ENCODE peak calls at places on chromosomes 3 and 15, in nine cellular contexts. U is HCT116, S is transverse colon, L is SK-N-SH, O is suprapubic skin, A is endothelial cell of umbilical vein, B is stomach, E is GM12878, W is Panc1. D is an unnamed sample. For H3K9me3, the result is how much of the 10 kb centered on the place peaks cover.

GRCh38 chr3:99970198-99970597 is 144.1 kb downstream of the FILIP1L start:
- DNase-seq in U (no peak), S (no peak), L (no peak), O (no peak), A (no peak), B (no peak), E (peak), W (no peak), D (no peak)

GRCh38 chr3:62203561-62203960 is 169.8 kb downstream of the FEZF2 start:
- DNase-seq in U (no peak), S (no peak), L (no peak), O (no peak), A (no peak), B (no peak), E (no peak), W (no peak), D (no peak)

GRCh38 chr3:32334675-32335074 is 57.0 kb upstream of the CMTM7 start:
- DNase-seq in U (no peak), S (no peak), L (no peak), O (no peak), A (no peak), B (no peak), E (no peak), W (no peak), D (no peak)

GRCh38 chr3:141878812-141879211 is 2.4 kb downstream of the ATP1B3 start:
- DNase-seq in U (no peak), S (peak), L (peak), O (no peak), A (peak), B (no peak), E (no peak), W (no peak), D (no peak)

GRCh38 chr3:29429055-29429454 is 148.2 kb downstream of the RBMS3 start:
- DNase-seq in U (no peak), S (no peak), L (no peak), O (no peak), A (no peak), B (no peak), E (no peak), W (no peak), D (no peak)

GRCh38 chr3:82132210-82133069 is 371.0 kb upstream of the GBE1 start:
- DNase-seq in U (no peak), S (no peak), L (no peak), O (no peak), A (no peak), B (no peak), E (no peak), W (no peak), D (no peak)

GRCh38 chr15:99721896-99722295 is 11.3 kb downstream of the LYSMD4 start:
- DNase-seq in U (no peak), S (no peak), L (no peak), O (no peak), A (no peak), B (no peak), E (no peak), W (no peak), D (no peak)

GRCh38 chr3:46680298-46680826 is 13.1 kb downstream of the ALS2CL start:
- DNase-seq in U (no peak), S (no peak), L (no peak), O (no peak), A (no peak), B (no peak), E (no peak), W (no peak), D (peak)

GRCh38 chr3:468172-468571 is 271.6 kb downstream of the CHL1 start:
- DNase-seq in U (no peak), S (no peak), L (no peak), O (no peak), A (no peak), B (no peak), E (no peak), W (peak), D (no peak)

GRCh38 chr3:100399341-100400071 is 1.4 kb downstream of the TOMM70 start:
- DNase-seq in U (no peak), S (no peak), L (peak), O (no peak), A (no peak), B (no peak), E (no peak), W (no peak), D (no peak)

GRCh38 chr15:86892774-86893449 is 813.2 kb downstream of the AGBL1 start:
- DNase-seq in U (no peak), S (no peak), L (no peak), O (no peak), A (no peak), B (no peak), E (no peak), W (no peak), D (no peak)

GRCh38 chr3:49717539-49718418 is 1.7 kb downstream of the AMIGO3 start:
- DNase-seq in U (no peak), S (no peak), L (peak), O (no peak), A (no peak), B (no peak), E (no peak), W (no peak), D (no peak)

GRCh38 chr15:39852237-39852636 is 67.8 kb downstream of the GPR176 start:
- DNase-seq in U (no peak), S (no peak), L (no peak), O (no peak), A (no peak), B (no peak), E (no peak), W (no peak), D (no peak)

GRCh38 chr15:32099097-32099496 is 68.8 kb downstream of the CHRNA7 start:
- DNase-seq in U (no peak), S (no peak), L (no peak), O (no peak), A (no peak), B (no peak), E (no peak), W (no peak), D (no peak)

GRCh38 chr3:56268621-56269394 is 199.5 kb downstream of the ERC2 start:
- DNase-seq in U (no peak), S (no peak), L (no peak), O (no peak), A (no peak), B (no peak), E (no peak), W (no peak), D (no peak)

GRCh38 chr3:64046527-64046926 is 23.2 kb upstream of the PSMD6 start:
- DNase-seq in U (no peak), S (no peak), L (no peak), O (no peak), A (no peak), B (no peak), E (no peak), W (no peak), D (no peak)

GRCh38 chr3:129893616-129894070 is at the start of gene TMCC1:
- DNase-seq in U (peak), S (peak), L (peak), O (peak), A (peak), B (peak), E (peak), W (peak), D (peak)

GRCh38 chr3:88203537-88204143 is 53.9 kb downstream of the C3orf38 start:
- DNase-seq in U (peak), S (peak), L (peak), O (peak), A (peak), B (peak), E (peak), W (peak), D (peak)

GRCh38 chr3:58072046-58072445 is 63.8 kb downstream of the FLNB start:
- DNase-seq in U (no peak), S (no peak), L (no peak), O (peak), A (no peak), B (no peak), E (no peak), W (no peak), D (no peak)

DNA sequence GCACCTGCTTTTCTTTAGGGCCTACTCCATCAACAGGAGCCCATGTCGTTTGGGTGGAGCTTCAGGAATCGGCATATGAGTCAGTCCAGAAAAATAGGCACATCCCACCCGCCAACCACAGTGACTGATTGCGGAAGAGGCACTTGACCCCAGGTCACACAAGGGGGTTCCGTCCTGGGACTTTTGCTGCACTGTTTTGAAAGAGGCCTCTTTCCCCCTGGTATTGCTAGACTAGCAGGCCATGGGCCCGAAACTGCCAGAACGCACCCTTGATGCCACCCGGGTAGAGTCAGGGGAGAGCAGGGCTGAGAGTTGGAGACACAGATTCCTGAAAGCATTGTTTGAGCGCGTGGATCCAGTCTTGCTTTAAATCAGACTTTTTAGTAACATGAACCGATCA is 19.3 kb upstream of the NRROS start:
- DNase-seq in U (no peak), S (peak), L (no peak), O (peak), A (no peak), B (no peak), E (no peak), W (no peak), D (peak)
- TF ChIP-seq POLR2AphosphoS5 in U (no peak), S (no peak), L (no peak), O (no peak), A (no peak), B (no peak), E (no peak), W (no peak), D (no peak)

GRCh38 chr15:41559489-41560177 is 621 bp downstream of the TYRO3 start:
- DNase-seq in U (no peak), S (no peak), L (peak), O (no peak), A (no peak), B (no peak), E (no peak), W (no peak), D (no peak)

GRCh38 chr15:41562784-41563198 is 3.8 kb downstream of the TYRO3 start:
- DNase-seq in U (no peak), S (no peak), L (no peak), O (no peak), A (no peak), B (no peak), E (no peak), W (no peak), D (no peak)

GRCh38 chr15:41562258-41562657 is 3.2 kb downstream of the TYRO3 start:
- DNase-seq in U (no peak), S (no peak), L (no peak), O (no peak), A (no peak), B (no peak), E (no peak), W (no peak), D (no peak)

GRCh38 chr15:41561777-41562145 is 2.7 kb downstream of the TYRO3 start:
- DNase-seq in U (no peak), S (peak), L (no peak), O (no peak), A (peak), B (no peak), E (no peak), W (no peak), D (peak)

DNA sequence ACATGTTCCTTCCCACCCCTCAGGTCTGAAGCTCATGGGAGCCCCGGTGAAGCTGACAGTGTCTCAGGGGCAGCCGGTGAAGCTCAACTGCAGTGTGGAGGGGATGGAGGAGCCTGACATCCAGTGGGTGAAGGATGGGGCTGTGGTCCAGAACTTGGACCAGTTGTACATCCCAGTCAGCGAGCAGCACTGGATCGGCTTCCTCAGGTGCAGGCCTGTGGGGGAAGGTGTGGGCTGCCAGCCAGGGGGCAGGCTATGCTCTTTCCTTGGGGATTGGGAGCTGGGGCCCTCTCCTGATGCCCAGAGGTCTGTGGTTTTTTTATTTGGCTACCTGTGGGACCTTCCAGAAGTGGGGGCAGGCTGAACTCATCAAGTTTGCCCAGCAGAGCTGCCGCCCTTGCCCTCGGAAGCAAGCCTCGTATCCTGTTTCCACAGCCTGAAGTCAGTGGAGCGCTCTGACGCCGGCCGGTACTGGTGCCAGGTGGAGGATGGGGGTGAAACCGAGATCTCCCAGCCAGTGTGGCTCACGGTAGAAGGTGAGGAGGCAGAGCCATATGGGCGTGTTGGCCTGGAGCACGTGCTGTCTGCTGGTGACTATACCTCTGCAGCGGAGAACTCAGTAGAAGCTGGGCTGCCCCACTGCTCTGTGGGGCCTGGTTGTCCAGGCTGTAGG is 2.2 kb downstream of the TYRO3 start:
- DNase-seq in U (no peak), S (no peak), L (no peak), O (no peak), A (no peak), B (no peak), E (no peak), W (no peak), D (no peak)
- H3K27ac ChIP-seq in U (no peak), S (no peak), L (no peak), O (no peak), A (no peak), B (peak), E (no peak), W (no peak), D (peak)

DNA sequence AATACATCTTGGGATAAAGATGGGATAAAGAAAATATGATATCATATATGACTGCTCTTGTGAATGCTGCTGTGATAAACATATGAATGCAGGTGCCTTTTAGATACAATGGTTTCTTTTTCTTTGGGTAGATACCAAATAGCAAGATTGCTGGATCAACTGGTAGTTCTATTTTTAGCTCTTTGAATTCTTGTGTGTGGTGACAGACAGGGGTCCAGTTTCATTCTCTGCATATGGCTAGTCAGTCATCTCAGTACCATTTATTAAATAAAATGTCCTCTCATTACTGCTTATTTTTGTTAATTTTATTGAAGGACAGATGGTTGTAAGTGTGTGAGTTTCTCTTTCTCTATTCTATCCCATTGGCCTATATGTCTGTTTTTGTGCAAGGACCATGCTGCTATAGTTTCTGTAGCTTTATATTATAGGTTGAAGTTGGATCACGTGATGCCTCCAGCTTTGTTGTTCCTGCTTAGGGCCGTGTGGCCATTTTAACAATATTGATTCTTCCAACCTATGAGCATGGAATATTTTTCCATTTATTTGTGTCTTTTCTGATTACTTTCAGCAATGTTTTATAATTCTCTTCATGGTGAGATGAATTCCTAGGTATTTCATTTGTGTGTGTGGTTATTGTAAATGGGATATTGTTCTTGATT is 1089.8 kb upstream of the CADM2 start:
- DNase-seq in U (no peak), S (no peak), L (no peak), O (no peak), A (no peak), B (no peak), E (no peak), W (no peak), D (no peak)
- H3K9me3 ChIP-seq in U (under half), S (under half), L (under half), O (under half), A (under half), B (under half), E (under half), W (under half), D (under half)

GRCh38 chr3:98038241-98038640 is 3.1 kb upstream of the GABRR3 start:
- DNase-seq in U (no peak), S (no peak), L (no peak), O (no peak), A (no peak), B (no peak), E (no peak), W (no peak), D (no peak)

GRCh38 chr3:98038876-98039275 is 3.8 kb upstream of the GABRR3 start:
- DNase-seq in U (no peak), S (no peak), L (no peak), O (no peak), A (no peak), B (no peak), E (no peak), W (no peak), D (no peak)

GRCh38 chr3:98035208-98035607 is at the start of gene GABRR3:
- DNase-seq in U (no peak), S (no peak), L (no peak), O (no peak), A (no peak), B (no peak), E (no peak), W (no peak), D (no peak)

GRCh38 chr3:98041350-98041749 is 6.2 kb upstream of the GABRR3 start:
- DNase-seq in U (no peak), S (no peak), L (no peak), O (no peak), A (no peak), B (no peak), E (no peak), W (no peak), D (no peak)

DNA sequence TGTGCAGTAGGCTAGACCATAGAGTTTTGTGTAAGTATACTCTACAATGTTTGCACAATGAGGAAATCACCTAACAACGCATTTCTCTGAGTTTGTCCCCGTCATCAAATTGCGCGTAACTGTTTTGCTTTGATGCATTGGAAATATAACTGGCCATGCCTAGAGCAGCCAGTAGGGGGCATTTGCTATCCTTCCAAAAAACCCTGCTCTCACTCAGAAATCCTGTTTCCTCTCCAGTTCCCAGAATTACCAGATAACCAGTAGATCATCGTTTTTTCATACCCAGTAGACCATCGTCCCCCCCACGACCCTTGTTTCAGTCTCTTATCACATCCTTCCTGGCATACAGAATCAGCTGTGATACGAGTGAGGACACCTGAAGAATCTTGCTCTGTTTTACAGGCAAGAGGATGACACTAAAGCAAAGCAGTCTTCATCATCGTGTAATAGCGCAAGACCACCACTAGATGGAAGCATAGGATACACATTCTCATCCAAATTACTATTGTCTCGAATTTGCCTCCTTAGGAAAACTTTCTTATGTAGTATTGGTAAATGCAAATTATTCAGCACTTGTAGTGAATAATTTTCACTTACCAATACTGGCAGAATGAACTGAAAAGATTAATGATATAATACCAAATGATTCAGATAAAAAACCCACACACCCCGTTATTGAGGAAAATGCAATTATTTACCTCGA is 4.4 kb upstream of the GABRR3 start:
- DNase-seq in U (peak), S (peak), L (peak), O (peak), A (peak), B (peak), E (peak), W (peak), D (no peak)
- TF ChIP-seq POLR2AphosphoS5 in U (no peak), S (no peak), L (no peak), O (no peak), A (no peak), B (no peak), E (no peak), W (no peak), D (no peak)

GRCh38 chr3:42780398-42780797 is 7.3 kb upstream of the CCDC13 start:
- DNase-seq in U (no peak), S (no peak), L (no peak), O (no peak), A (no peak), B (no peak), E (no peak), W (no peak), D (no peak)
- H3K27ac ChIP-seq in U (no peak), S (peak), L (no peak), O (peak), A (no peak), B (peak), E (no peak), W (no peak), D (peak)

DNA sequence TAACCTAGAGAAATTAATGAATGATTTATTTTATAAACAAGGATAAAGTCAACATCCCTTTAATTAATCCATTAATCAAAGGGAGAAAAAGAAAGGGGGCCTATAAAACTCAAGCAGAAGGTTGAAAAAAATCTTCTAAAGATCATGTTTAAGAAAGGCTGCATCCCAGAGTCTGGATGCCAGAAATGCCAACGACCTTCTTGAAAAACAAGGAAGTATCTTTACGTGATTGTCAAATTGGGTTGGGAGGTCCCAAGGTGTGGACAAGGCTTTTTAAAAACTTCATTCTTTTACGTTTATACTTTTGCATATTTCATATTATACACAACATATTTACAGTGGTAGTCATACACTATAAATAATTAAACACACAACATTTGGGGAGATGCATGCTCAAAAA is 1.6 kb downstream of the GOLGB1 start:
- DNase-seq in U (no peak), S (no peak), L (no peak), O (no peak), A (no peak), B (no peak), E (no peak), W (no peak), D (no peak)
- H3K9me3 ChIP-seq in U (under half), S (under half), L (under half), O (under half), A (under half), B (under half), E (under half), W (under half), D (under half)

GRCh38 chr3:114852974-114853373 is 294.1 kb downstream of the ZBTB20 start:
- DNase-seq in U (no peak), S (no peak), L (no peak), O (no peak), A (no peak), B (no peak), E (no peak), W (no peak), D (no peak)
- TF ChIP-seq POLR2AphosphoS5 in U (no peak), S (no peak), L (no peak), O (no peak), A (no peak), B (no peak), E (no peak), W (no peak), D (no peak)